ENCODE peak calls at places on chromosomes 11 and 22, in six cellular contexts. S is neural progenitor cell, C is PC-3, G is A549, A is K562, D is HCT116. N is an unnamed sample.

GRCh38 chr11:60924110-60924905 is at the start of gene TMEM132A:
- DNase-seq in A (peak; percentile 50), C (peak; percentile 82), G (peak; percentile 68), S (peak; percentile 93), D (peak; percentile 37), N (peak; percentile 35)

GRCh38 chr11:41868606-41869005 is 409.2 kb upstream of the LRRC4C start:
- DNase-seq in A (no peak), S (no peak), C (peak; percentile 52), G (no peak), D (no peak), N (no peak)

GRCh38 chr11:114110948-114111347 is 51.4 kb downstream of the ZBTB16 start:
- DNase-seq in C (no peak), D (no peak), G (no peak), A (no peak), S (no peak), N (no peak)

GRCh38 chr11:125300791-125301218 is 136.3 kb downstream of the PKNOX2 start:
- DNase-seq in C (peak; percentile 72), S (no peak), A (no peak), D (no peak), G (peak; percentile 32), N (no peak)

GRCh38 chr11:26134053-26134452 is 197.9 kb upstream of the ANO3 start:
- DNase-seq in G (no peak), C (no peak), S (no peak), A (no peak), D (no peak), N (peak; percentile 27)

GRCh38 chr11:30131535-30131934 is 99.3 kb upstream of the FSHB start:
- DNase-seq in A (no peak), D (no peak), G (no peak), S (no peak), C (no peak), N (no peak)

GRCh38 chr22:39184586-39185577 is 32.4 kb upstream of the CBX7 start:
- DNase-seq in D (no peak), S (no peak), C (no peak), A (no peak), G (no peak), N (no peak)

GRCh38 chr11:14520902-14521151 is 641 bp upstream of the PSMA1 start:
- DNase-seq in S (no peak), C (no peak), D (no peak), A (no peak), G (no peak), N (no peak)

GRCh38 chr11:63841554-63841953 is 2.6 kb downstream of the MARK2 start:
- DNase-seq in G (no peak), C (peak; percentile 80), D (no peak), A (no peak), S (peak; percentile 62), N (no peak)

GRCh38 chr11:2258501-2259465 is 11.6 kb downstream of the ASCL2 start:
- DNase-seq in S (no peak), D (no peak), G (no peak), C (no peak), A (no peak), N (no peak)

GRCh38 chr11:112113539-112114457 is 27.1 kb downstream of the SDHD start:
- DNase-seq in S (peak; percentile 58), C (peak; percentile 79), D (peak; percentile 49), G (peak; percentile 64), A (peak; percentile 65), N (peak; percentile 67)

GRCh38 chr22:37282385-37282677 is at the start of gene CYTH4:
- DNase-seq in S (no peak), A (peak; percentile 44), C (peak; percentile 58), D (no peak), G (no peak), N (peak; percentile 82)
- H3K4me2 ChIP-seq in S (no peak within 1 kb of the TSS), A (no peak within 1 kb of the TSS), C (peak within 1 kb of the TSS; percentile 72), D (peak within 1 kb of the TSS; percentile 61), G (no peak within 1 kb of the TSS), N (peak within 1 kb of the TSS; percentile 91)

GRCh38 chr11:122277553-122277952 is 161.5 kb upstream of the BLID start:
- DNase-seq in S (no peak), G (no peak), C (no peak), A (no peak), D (no peak), N (no peak)
- H3K4me1 ChIP-seq in S (no peaks in the 10 kb centered on the region), G (no peaks in the 10 kb centered on the region), C (no peaks in the 10 kb centered on the region), A (no peaks in the 10 kb centered on the region), D (no peaks in the 10 kb centered on the region), N (no peaks in the 10 kb centered on the region)

GRCh38 chr22:46075764-46076531 is 74.4 kb upstream of the PPARA start:
- DNase-seq in A (no peak), G (no peak), S (no peak), C (no peak), D (no peak), N (no peak)
- H3K4me2 ChIP-seq in A (no peak overlapping the region), G (peak overlapping the region; percentile 96), S (no peak overlapping the region), C (peak overlapping the region; percentile 100), D (peak overlapping the region; percentile 99), N (no peak overlapping the region)

DNA sequence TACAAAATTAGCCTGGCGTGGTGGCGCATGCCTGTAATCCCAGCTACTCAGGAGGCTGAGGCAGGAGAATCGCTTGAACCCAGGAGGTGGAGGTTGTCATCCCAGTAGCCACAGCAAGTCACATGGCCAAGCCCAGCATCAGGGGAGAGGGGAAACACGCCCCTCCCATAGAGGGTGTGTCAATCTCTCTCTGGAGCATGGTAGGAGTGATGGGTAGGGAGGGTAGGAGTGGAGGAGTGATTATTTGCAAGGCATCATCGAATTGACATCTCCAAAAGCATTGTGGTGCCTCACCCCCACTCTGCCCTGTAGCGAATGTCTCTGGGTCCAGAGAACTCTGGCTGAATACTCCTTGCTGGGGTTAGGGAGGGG is 6.1 kb upstream of the SSTR3 start:
- DNase-seq in A (no peak), S (no peak), C (no peak), G (no peak), D (no peak), N (no peak)
- H3K4me1 ChIP-seq in A (no peaks in the 10 kb centered on the region), S (peaks cover 6% of the 10 kb centered on the region), C (no peaks in the 10 kb centered on the region), G (no peaks in the 10 kb centered on the region), D (no peaks in the 10 kb centered on the region), N (peaks cover 46% of the 10 kb centered on the region)

GRCh38 chr11:77450227-77450626 is 23.7 kb downstream of the PAK1 start:
- DNase-seq in A (no peak), S (no peak), C (no peak), G (no peak), D (no peak), N (no peak)

GRCh38 chr11:77446911-77447629 is 26.8 kb downstream of the PAK1 start:
- DNase-seq in C (peak; percentile 12), D (no peak), S (no peak), A (no peak), G (no peak), N (no peak)

GRCh38 chr11:77448269-77448668 is 25.6 kb downstream of the PAK1 start:
- DNase-seq in D (no peak), G (no peak), S (no peak), A (no peak), C (no peak), N (no peak)

GRCh38 chr11:77449784-77450183 is 24.1 kb downstream of the PAK1 start:
- DNase-seq in A (no peak), D (no peak), C (no peak), G (no peak), S (no peak), N (no peak)

GRCh38 chr11:77449060-77449521 is 24.8 kb downstream of the PAK1 start:
- DNase-seq in C (no peak), S (no peak), D (no peak), G (no peak), A (no peak), N (no peak)
- H3K4me2 ChIP-seq in C (no peak overlapping the region), S (peak overlapping the region; percentile 29), D (no peak overlapping the region), G (no peak overlapping the region), A (no peak overlapping the region), N (no peak overlapping the region)

GRCh38 chr11:46362146-46363030 is 15.1 kb downstream of the DGKZ start:
- DNase-seq in A (no peak), C (no peak), S (no peak), G (no peak), D (no peak), N (peak; percentile 31)

GRCh38 chr11:46363031-46363407 is 15.8 kb downstream of the DGKZ start:
- DNase-seq in D (no peak), C (peak; percentile 81), A (peak; percentile 52), G (peak; percentile 40), S (no peak), N (no peak)

GRCh38 chr11:46364791-46365190 is 16.7 kb upstream of the MDK start:
- DNase-seq in D (no peak), C (no peak), S (no peak), A (no peak), G (no peak), N (no peak)

GRCh38 chr11:46364056-46364455 is 16.8 kb downstream of the DGKZ start:
- DNase-seq in S (no peak), A (no peak), C (peak; percentile 25), D (no peak), G (no peak), N (no peak)

DNA sequence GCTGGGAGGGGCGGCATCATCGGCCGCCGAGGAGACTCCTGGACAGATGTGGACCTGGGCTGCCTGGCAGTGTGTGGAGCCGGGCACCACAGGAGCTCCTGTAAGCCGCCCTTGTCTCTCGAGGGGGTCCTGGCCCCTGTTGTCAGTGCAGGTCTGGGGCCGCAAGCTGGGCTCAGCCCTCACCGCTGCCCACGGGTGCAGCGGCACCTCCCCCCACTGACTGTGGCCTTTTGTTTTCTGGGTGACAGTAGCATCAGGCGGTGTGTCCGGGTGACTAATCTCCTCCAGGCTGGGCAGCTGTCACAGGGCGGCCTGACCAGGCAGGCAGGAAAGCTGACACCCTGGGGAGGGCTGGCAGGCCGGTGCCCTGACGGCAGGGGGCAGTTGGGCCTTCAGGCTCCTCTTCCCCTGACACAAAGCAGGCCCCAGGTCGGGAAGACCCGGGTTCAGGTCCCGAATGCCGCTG is 16.2 kb downstream of the DGKZ start:
- DNase-seq in A (no peak), G (no peak), S (no peak), C (peak; percentile 89), D (peak; percentile 52), N (no peak)
- H3K4me1 ChIP-seq in A (peaks cover 29% of the 10 kb centered on the region), G (peaks cover 10% of the 10 kb centered on the region), S (peaks cover 34% of the 10 kb centered on the region), C (peaks cover 26% of the 10 kb centered on the region), D (peaks cover 20% of the 10 kb centered on the region), N (peaks cover 33% of the 10 kb centered on the region)

GRCh38 chr11:12540075-12540685 is 134.0 kb upstream of the TEAD1 start:
- DNase-seq in A (no peak), S (no peak), G (peak; percentile 38), D (peak; percentile 10), C (peak; percentile 27), N (no peak)
- H3K4me2 ChIP-seq in A (no peak overlapping the region), S (no peak overlapping the region), G (peak overlapping the region; percentile 64), D (no peak overlapping the region), C (peak overlapping the region; percentile 26), N (no peak overlapping the region)

GRCh38 chr22:50305658-50306566 is 1.5 kb downstream of the PLXNB2 start:
- DNase-seq in C (peak; percentile 92), A (peak; percentile 48), G (peak; percentile 85), S (peak; percentile 52), D (peak; percentile 66), N (no peak)
- H3K4me1 ChIP-seq in C (peaks cover 42% of the 10 kb centered on the region), A (peaks cover 34% of the 10 kb centered on the region), G (peaks cover 60% of the 10 kb centered on the region), S (peaks cover 40% of the 10 kb centered on the region), D (peaks cover 45% of the 10 kb centered on the region), N (peaks cover 85% of the 10 kb centered on the region)

GRCh38 chr22:35766654-35767580 is 49.2 kb downstream of the APOL5 start:
- DNase-seq in S (peak; percentile 72), D (no peak), A (no peak), G (no peak), C (peak; percentile 67), N (no peak)
- H3K4me2 ChIP-seq in S (peak overlapping the region; percentile 69), D (no peak overlapping the region), A (no peak overlapping the region), G (no peak overlapping the region), C (peak overlapping the region; percentile 56), N (no peak overlapping the region)